ENCODE peak calls at places on chromosomes 7 and 10, in six cellular contexts. F is fibroblast of mammary gland, L is WERI-Rb-1, X is activated B cell treated with CpG ODN at 0.5 μM for 24 hours, V is tibial artery, E is adrenal gland. N is an unnamed sample.

GRCh38 chr7:66754541-66754940 is 14.0 kb downstream of the RABGEF1 start:
- DNase-seq in F (no peak), L (no peak), X (no peak), V (no peak), E (no peak), N (no peak)

GRCh38 chr10:88108115-88108610 is 244.7 kb downstream of the PTEN start:
- DNase-seq in F (no peak), L (peak; percentile 43), X (no peak), V (no peak), E (no peak), N (no peak)

GRCh38 chr7:28409716-28410627 is 2.3 kb upstream of the CREB5 start:
- DNase-seq in F (peak; percentile 35), L (no peak), X (peak; percentile 25), V (peak; percentile 80), E (peak; percentile 38), N (no peak)

GRCh38 chr7:1236132-1236655 is 3.5 kb downstream of the UNCX start:
- DNase-seq in F (no peak), L (no peak), X (no peak), V (no peak), E (no peak), N (no peak)

GRCh38 chr7:73770002-73770859 is at the start of gene CLDN3:
- DNase-seq in F (no peak), L (peak; percentile 87), X (no peak), V (no peak), E (no peak), N (no peak)

GRCh38 chr7:80941206-80941758 is 22.4 kb upstream of the SEMA3C start:
- DNase-seq in F (peak; percentile 93), L (no peak), X (no peak), V (no peak), E (no peak), N (no peak)

GRCh38 chr7:36348256-36348655 is 41.4 kb upstream of the ANLN start:
- DNase-seq in F (peak; percentile 56), L (no peak), X (no peak), V (no peak), E (no peak), N (no peak)

GRCh38 chr10:71888623-71889387 is 37.8 kb upstream of the PSAP start:
- DNase-seq in F (peak; percentile 85), L (peak; percentile 81), X (peak; percentile 82), V (peak; percentile 91), E (peak; percentile 85), N (peak; percentile 89)

GRCh38 chr7:79317728-79318127 is 135.7 kb downstream of the MAGI2 start:
- DNase-seq in F (peak; percentile 94), L (no peak), X (no peak), V (no peak), E (no peak), N (no peak)

GRCh38 chr10:118798186-118798811 is 43.5 kb upstream of the CACUL1 start:
- DNase-seq in F (peak; percentile 83), L (no peak), X (no peak), V (peak; percentile 16), E (no peak), N (no peak)

GRCh38 chr7:6705959-6706665 is 635 bp downstream of the ZNF12 start:
- DNase-seq in F (peak; percentile 36), L (peak; percentile 27), X (no peak), V (no peak), E (peak; percentile 54), N (no peak)

GRCh38 chr10:133278577-133279265 is 2.1 kb upstream of the ADAM8 start:
- DNase-seq in F (peak; percentile 47), L (no peak), X (peak; percentile 44), V (no peak), E (peak; percentile 57), N (no peak)
- TF ChIP-seq CTCF in F (no peak), L (no peak), X (no peak), V (no peak), E (no peak), N (no peak)

DNA sequence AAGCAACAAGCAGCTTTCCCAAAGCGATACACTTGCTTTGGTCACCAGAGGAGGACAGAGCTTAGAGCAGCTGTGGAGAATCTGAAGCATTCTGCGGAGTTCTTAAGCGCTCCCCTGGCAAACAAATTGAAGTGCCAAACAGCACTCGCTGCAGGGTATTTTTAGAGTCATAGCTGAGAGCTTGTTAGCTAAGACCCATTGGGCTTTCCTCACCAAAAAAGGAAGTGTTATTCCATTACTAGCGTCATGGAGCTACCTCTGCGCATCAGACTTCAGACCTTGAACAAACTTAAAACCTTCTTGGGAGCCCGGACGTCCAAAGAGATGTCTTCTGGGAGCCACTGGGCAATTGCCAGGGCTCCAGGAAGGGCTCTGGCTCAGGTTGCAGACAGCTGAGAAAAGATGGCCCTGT is 23.2 kb upstream of the BMPR1A start:
- DNase-seq in F (no peak), L (no peak), X (no peak), V (peak; percentile 86), E (no peak), N (peak; percentile 46)
- TF ChIP-seq CTCF in F (no peak), L (no peak), X (no peak), V (peak; percentile 22), E (no peak), N (no peak)

DNA sequence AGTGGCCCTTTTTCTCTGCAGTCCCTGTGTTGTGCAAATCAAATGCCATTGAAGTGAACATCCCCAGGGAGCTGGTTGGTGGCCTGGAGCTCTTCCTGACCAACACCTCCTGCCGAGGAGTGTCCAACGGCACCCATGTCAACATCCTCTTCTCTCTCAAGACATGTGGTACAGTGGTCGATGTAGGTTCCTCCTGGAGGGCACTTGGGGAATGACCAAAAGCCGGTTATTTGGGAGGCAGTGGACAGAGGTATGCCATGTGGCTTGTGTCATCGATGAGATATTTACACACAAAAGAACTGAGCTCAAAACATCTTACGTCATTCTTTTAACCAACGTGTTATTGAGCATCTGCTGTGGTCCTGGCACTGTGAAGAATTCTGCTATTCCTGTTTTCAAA is 19.7 kb downstream of the OIT3 start:
- DNase-seq in F (no peak), L (no peak), X (no peak), V (no peak), E (no peak), N (no peak)
- TF ChIP-seq CTCF in F (no peak), L (no peak), X (no peak), V (no peak), E (no peak), N (no peak)

GRCh38 chr7:20267482-20267881 is 50.3 kb upstream of the MACC1 start:
- DNase-seq in F (no peak), L (no peak), X (peak; percentile 21), V (no peak), E (no peak), N (no peak)
- TF ChIP-seq CTCF in F (no peak), L (no peak), X (no peak), V (no peak), E (no peak), N (no peak)

GRCh38 chr7:150388709-150389531 is 9.8 kb downstream of the ZNF775 start:
- DNase-seq in F (peak; percentile 34), L (peak; percentile 95), X (no peak), V (peak; percentile 82), E (peak; percentile 95), N (no peak)
- TF ChIP-seq CTCF in F (peak; percentile 19), L (peak; percentile 99), X (no peak), V (peak; percentile 74), E (peak; percentile 98), N (peak; percentile 12)

GRCh38 chr7:30396379-30396778 is 82.2 kb downstream of the NOD1 start:
- DNase-seq in F (peak; percentile 28), L (no peak), X (no peak), V (no peak), E (no peak), N (no peak)
- TF ChIP-seq CTCF in F (peak; percentile 15), L (peak; percentile 11), X (no peak), V (no peak), E (no peak), N (peak; percentile 35)

GRCh38 chr10:5292196-5292735 is 72.5 kb upstream of the UCN3 start:
- DNase-seq in F (no peak), L (no peak), X (no peak), V (no peak), E (no peak), N (no peak)

GRCh38 chr10:5297996-5298395 is 66.8 kb upstream of the UCN3 start:
- DNase-seq in F (no peak), L (no peak), X (no peak), V (no peak), E (no peak), N (no peak)

GRCh38 chr10:5291501-5292195 is 73.1 kb upstream of the UCN3 start:
- DNase-seq in F (peak; percentile 92), L (no peak), X (no peak), V (peak; percentile 82), E (peak; percentile 42), N (no peak)

GRCh38 chr10:5297466-5297865 is 67.3 kb upstream of the UCN3 start:
- DNase-seq in F (peak; percentile 41), L (no peak), X (no peak), V (peak; percentile 77), E (no peak), N (no peak)

GRCh38 chr10:5293691-5294550 is 70.8 kb upstream of the UCN3 start:
- DNase-seq in F (peak; percentile 34), L (peak; percentile 21), X (no peak), V (peak; percentile 72), E (peak; percentile 61), N (no peak)
- TF ChIP-seq CTCF in F (peak; percentile 45), L (peak; percentile 51), X (no peak), V (no peak), E (no peak), N (peak; percentile 41)

DNA sequence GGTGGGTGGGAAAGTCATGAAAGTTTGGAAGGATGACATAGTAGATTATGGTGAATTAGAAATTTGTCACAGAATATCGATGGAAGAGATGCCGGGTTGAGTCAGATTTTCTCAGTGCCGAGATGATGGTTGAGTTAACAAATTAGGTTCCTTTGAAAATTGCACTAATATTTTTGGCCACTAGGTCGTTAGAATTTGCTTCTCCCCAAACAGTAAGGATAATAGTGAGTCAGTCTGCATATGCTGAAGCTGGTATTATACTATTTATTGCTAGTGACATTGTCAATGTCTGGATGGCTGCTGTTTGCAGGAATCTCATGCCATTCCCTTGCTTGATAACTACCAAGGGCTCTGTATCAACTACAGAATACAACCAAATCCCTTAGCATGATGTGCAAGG is 37.7 kb upstream of the MINDY3 start:
- DNase-seq in F (peak; percentile 48), L (no peak), X (no peak), V (no peak), E (no peak), N (no peak)
- TF ChIP-seq CTCF in F (peak; percentile 47), L (no peak), X (no peak), V (peak; percentile 20), E (peak; percentile 19), N (peak; percentile 42)

N was measured in osteocyte.